ENCODE peak calls at places on chromosomes 11 and 22, in ten cellular contexts. C is AG10803, L is lower leg skin, X is spleen, R is ovary, O is fibroblast of mammary gland, Y is heart left ventricle, F is AG09319, G is left ventricle myocardium inferior, I is Caco-2. B is an unnamed sample.

GRCh38 chr11:36363361-36364272 is 67.5 kb downstream of the PRR5L start:
- DNase-seq in C (no peak), L (no peak), X (no peak), R (no peak), O (no peak), Y (no peak), F (no peak), G (no peak), I (no peak), B (no peak)

GRCh38 chr11:79269923-79270322 is 170.9 kb downstream of the TENM4 start:
- DNase-seq in C (no peak), L (no peak), X (no peak), R (no peak), O (no peak), Y (no peak), F (no peak), G (no peak), I (no peak), B (no peak)

GRCh38 chr11:70067036-70067435 is 11.1 kb upstream of the ANO1 start:
- DNase-seq in C (no peak), L (no peak), X (no peak), R (no peak), O (no peak), Y (no peak), F (no peak), G (no peak), I (no peak), B (peak)

GRCh38 chr11:84800755-84801346 is 826.3 kb downstream of the DLG2 start:
- DNase-seq in C (peak), L (no peak), X (no peak), R (no peak), O (peak), Y (no peak), F (peak), G (no peak), I (peak), B (no peak)

GRCh38 chr11:76768091-76769047 is 14.8 kb upstream of the TSKU start:
- DNase-seq in C (peak), L (peak), X (peak), R (no peak), O (peak), Y (peak), F (no peak), G (peak), I (no peak), B (no peak)

GRCh38 chr22:48807155-48807554 is 1020.5 kb downstream of the BRD1 start:
- DNase-seq in C (no peak), L (no peak), X (peak), R (no peak), O (no peak), Y (no peak), F (no peak), G (no peak), I (no peak), B (no peak)

GRCh38 chr11:2305140-2305861 is 3.5 kb downstream of the TSPAN32 start:
- DNase-seq in C (peak), L (peak), X (peak), R (peak), O (peak), Y (peak), F (peak), G (peak), I (peak), B (peak)

GRCh38 chr11:102494216-102494615 is 36.3 kb downstream of the MMP7 start:
- DNase-seq in C (peak), L (no peak), X (no peak), R (no peak), O (peak), Y (no peak), F (no peak), G (no peak), I (peak), B (no peak)

GRCh38 chr22:20243545-20244249 is 24.4 kb downstream of the RTN4R start:
- DNase-seq in C (peak), L (peak), X (peak), R (peak), O (peak), Y (peak), F (peak), G (peak), I (no peak), B (no peak)

GRCh38 chr11:14182833-14183340 is 176.1 kb downstream of the RRAS2 start:
- DNase-seq in C (no peak), L (no peak), X (no peak), R (no peak), O (no peak), Y (no peak), F (no peak), G (no peak), I (no peak), B (no peak)

GRCh38 chr11:111561801-111562325 is 21.3 kb downstream of the LAYN start:
- DNase-seq in C (peak), L (no peak), X (no peak), R (no peak), O (peak), Y (no peak), F (peak), G (no peak), I (no peak), B (no peak)

GRCh38 chr11:1639102-1639620 is 9.6 kb downstream of the KRTAP5-5 start:
- DNase-seq in C (no peak), L (no peak), X (no peak), R (no peak), O (no peak), Y (peak), F (no peak), G (peak), I (no peak), B (no peak)

GRCh38 chr11:62880231-62880802 is 379 bp upstream of the SLC3A2 start:
- DNase-seq in C (peak), L (peak), X (peak), R (peak), O (peak), Y (no peak), F (peak), G (no peak), I (peak), B (no peak)

GRCh38 chr11:125494987-125495725 is 909 bp downstream of the FEZ1 start:
- DNase-seq in C (peak), L (no peak), X (peak), R (peak), O (peak), Y (peak), F (no peak), G (peak), I (peak), B (peak)

GRCh38 chr11:72241290-72241781 is 2.6 kb downstream of the PHOX2A start:
- DNase-seq in C (no peak), L (no peak), X (no peak), R (no peak), O (no peak), Y (no peak), F (no peak), G (no peak), I (no peak), B (no peak)

GRCh38 chr11:78961938-78962701 is 387.5 kb upstream of the NARS2 start:
- DNase-seq in C (peak), L (no peak), X (no peak), R (no peak), O (peak), Y (no peak), F (no peak), G (no peak), I (no peak), B (no peak)

GRCh38 chr11:69863544-69864200 is 44.5 kb upstream of the FGF3 start:
- DNase-seq in C (no peak), L (no peak), X (no peak), R (no peak), O (no peak), Y (no peak), F (no peak), G (no peak), I (no peak), B (no peak)

GRCh38 chr11:70778828-70779365 is 380.6 kb downstream of the CTTN start:
- DNase-seq in C (no peak), L (no peak), X (no peak), R (no peak), O (no peak), Y (no peak), F (no peak), G (no peak), I (no peak), B (no peak)

GRCh38 chr11:44564198-44564597 is 1.3 kb upstream of the CD82 start:
- DNase-seq in C (no peak), L (no peak), X (no peak), R (peak), O (peak), Y (no peak), F (no peak), G (no peak), I (no peak), B (no peak)

GRCh38 chr11:68373810-68374501 is 61.6 kb downstream of the LRP5 start:
- DNase-seq in C (peak), L (no peak), X (no peak), R (no peak), O (peak), Y (peak), F (no peak), G (peak), I (no peak), B (no peak)

GRCh38 chr11:119315139-119316016 is 1.6 kb downstream of the MCAM start:
- DNase-seq in C (no peak), L (no peak), X (peak), R (no peak), O (no peak), Y (peak), F (no peak), G (peak), I (peak), B (no peak)

GRCh38 chr11:90453525-90453924 is 230.7 kb upstream of the CHORDC1 start:
- DNase-seq in C (no peak), L (no peak), X (no peak), R (no peak), O (no peak), Y (no peak), F (no peak), G (no peak), I (no peak), B (no peak)

GRCh38 chr22:27124336-27125023 is 467.1 kb downstream of the MIAT start:
- DNase-seq in C (peak), L (no peak), X (no peak), R (no peak), O (no peak), Y (peak), F (no peak), G (peak), I (no peak), B (no peak)

GRCh38 chr11:131758726-131759125 is 388.3 kb downstream of the NTM start:
- DNase-seq in C (no peak), L (no peak), X (no peak), R (no peak), O (no peak), Y (no peak), F (no peak), G (no peak), I (no peak), B (no peak)

GRCh38 chr22:47307326-47307725 is 544.9 kb downstream of the TBC1D22A start:
- DNase-seq in C (peak), L (no peak), X (no peak), R (no peak), O (peak), Y (no peak), F (no peak), G (no peak), I (no peak), B (peak)

GRCh38 chr11:45924036-45924915 is 1.8 kb downstream of the LARGE2 start:
- DNase-seq in C (no peak), L (no peak), X (peak), R (peak), O (no peak), Y (no peak), F (no peak), G (peak), I (no peak), B (no peak)

GRCh38 chr11:117188620-117189081 is 10.1 kb downstream of the SIDT2 start:
- DNase-seq in C (no peak), L (no peak), X (peak), R (no peak), O (no peak), Y (peak), F (no peak), G (no peak), I (no peak), B (peak)

GRCh38 chr22:38172016-38172431 is 9.6 kb downstream of the PLA2G6 start:
- DNase-seq in C (no peak), L (no peak), X (no peak), R (no peak), O (peak), Y (no peak), F (no peak), G (no peak), I (no peak), B (no peak)

GRCh38 chr11:35126000-35126878 is 12.7 kb upstream of the CD44 start:
- DNase-seq in C (no peak), L (no peak), X (no peak), R (no peak), O (no peak), Y (no peak), F (no peak), G (no peak), I (no peak), B (no peak)

GRCh38 chr22:48494256-48494967 is 1333.3 kb downstream of the BRD1 start:
- DNase-seq in C (no peak), L (no peak), X (peak), R (no peak), O (no peak), Y (no peak), F (no peak), G (no peak), I (no peak), B (no peak)

GRCh38 chr11:115925568-115925904 is 421.3 kb upstream of the CADM1 start:
- DNase-seq in C (no peak), L (no peak), X (no peak), R (no peak), O (no peak), Y (no peak), F (no peak), G (no peak), I (no peak), B (no peak)

GRCh38 chr11:114317738-114318137 is 21.5 kb downstream of the NNMT start:
- DNase-seq in C (peak), L (no peak), X (no peak), R (peak), O (peak), Y (peak), F (peak), G (peak), I (peak), B (no peak)

GRCh38 chr11:19763315-19763714 is 50.7 kb downstream of the NAV2 start:
- DNase-seq in C (no peak), L (no peak), X (no peak), R (no peak), O (no peak), Y (no peak), F (no peak), G (no peak), I (no peak), B (no peak)
- TF ChIP-seq CTCF in C (no peak), L (no peak), X (no peak), R (no peak), O (no peak), Y (no peak), F (no peak), G (no peak), I (no peak), B (no peak)

GRCh38 chr11:61793829-61794204 is 1.1 kb downstream of the FEN1 start:
- DNase-seq in C (no peak), L (no peak), X (peak), R (no peak), O (no peak), Y (no peak), F (no peak), G (no peak), I (no peak), B (no peak)

GRCh38 chr11:61791737-61792309 is 576 bp downstream of the TMEM258 start:
- DNase-seq in C (peak), L (peak), X (no peak), R (peak), O (peak), Y (peak), F (peak), G (peak), I (peak), B (no peak)

GRCh38 chr11:61793084-61793828 is 545 bp downstream of the FEN1 start:
- DNase-seq in C (no peak), L (no peak), X (peak), R (no peak), O (peak), Y (no peak), F (no peak), G (no peak), I (peak), B (no peak)

GRCh38 chr11:61794579-61794978 is 1.9 kb downstream of the FEN1 start:
- DNase-seq in C (no peak), L (no peak), X (no peak), R (no peak), O (peak), Y (no peak), F (no peak), G (no peak), I (no peak), B (no peak)

GRCh38 chr11:61792310-61793083 is at the start of the genes FEN1 and TMEM258:
- DNase-seq in C (peak), L (peak), X (peak), R (peak), O (peak), Y (peak), F (peak), G (peak), I (peak), B (peak)
- TF ChIP-seq CTCF in C (no peak), L (no peak), X (no peak), R (peak), O (no peak), Y (peak), F (no peak), G (peak), I (no peak), B (peak)

DNA sequence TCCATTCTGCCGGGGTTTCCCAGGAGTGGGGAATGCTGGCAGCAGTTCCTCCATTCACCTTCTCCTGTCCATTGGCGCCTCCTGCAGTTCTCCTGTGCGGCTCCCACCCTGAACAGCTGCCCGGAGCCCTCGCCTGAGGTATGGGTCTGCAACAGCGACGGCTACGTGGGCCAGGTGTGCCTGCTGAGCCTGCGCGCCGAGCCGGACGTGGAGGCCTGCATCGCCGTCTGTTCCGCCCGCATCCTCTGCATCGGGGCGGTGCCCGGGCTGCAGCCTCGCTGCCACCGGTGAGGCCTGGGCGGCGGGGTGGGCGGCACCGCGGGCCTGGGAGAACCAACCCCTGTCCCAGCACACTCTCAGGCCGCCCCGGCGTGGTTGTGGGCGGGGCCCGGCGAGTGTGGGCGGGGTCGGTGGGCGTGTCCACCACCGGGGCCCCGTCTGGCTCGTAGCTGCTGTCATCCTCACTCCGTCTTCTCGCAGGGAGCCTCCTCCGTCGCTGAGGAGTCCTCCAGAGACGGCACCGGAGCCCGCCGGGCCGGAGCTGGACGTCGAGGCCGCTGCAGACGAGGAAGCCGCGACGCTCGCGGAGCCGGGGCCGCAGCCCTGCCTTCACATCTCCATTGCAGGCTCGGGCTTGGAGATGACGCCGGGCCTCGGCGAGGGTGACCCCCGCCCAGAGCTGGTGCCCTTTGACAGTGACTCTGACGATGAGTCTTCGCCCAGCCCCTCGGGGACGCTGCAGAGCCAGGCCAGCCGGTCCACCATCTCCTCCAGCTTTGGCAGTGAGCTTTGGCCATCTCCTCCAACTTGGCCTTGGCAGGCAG is 14.0 kb upstream of the RELT start:
- DNase-seq in C (no peak), L (no peak), X (no peak), R (no peak), O (no peak), Y (no peak), F (no peak), G (no peak), I (no peak), B (no peak)
- TF ChIP-seq CTCF in C (no peak), L (no peak), X (no peak), R (no peak), O (no peak), Y (no peak), F (no peak), G (no peak), I (no peak), B (no peak)

GRCh38 chr11:134014502-134014901 is 54.4 kb upstream of the JAM3 start:
- DNase-seq in C (no peak), L (no peak), X (no peak), R (no peak), O (no peak), Y (peak), F (no peak), G (no peak), I (no peak), B (no peak)

GRCh38 chr11:134015541-134015940 is 53.3 kb upstream of the JAM3 start:
- DNase-seq in C (no peak), L (no peak), X (no peak), R (no peak), O (no peak), Y (peak), F (no peak), G (no peak), I (no peak), B (no peak)

GRCh38 chr11:134020598-134020997 is 48.3 kb upstream of the JAM3 start:
- DNase-seq in C (no peak), L (no peak), X (no peak), R (no peak), O (no peak), Y (no peak), F (no peak), G (no peak), I (no peak), B (no peak)

GRCh38 chr11:134019500-134019899 is 49.4 kb upstream of the JAM3 start:
- DNase-seq in C (no peak), L (no peak), X (no peak), R (no peak), O (no peak), Y (no peak), F (no peak), G (no peak), I (no peak), B (no peak)

GRCh38 chr11:134017773-134018430 is 51.0 kb upstream of the JAM3 start:
- DNase-seq in C (no peak), L (no peak), X (peak), R (no peak), O (no peak), Y (no peak), F (no peak), G (no peak), I (no peak), B (no peak)
- TF ChIP-seq CTCF in C (no peak), L (no peak), X (no peak), R (no peak), O (no peak), Y (no peak), F (no peak), G (no peak), I (no peak), B (no peak)

GRCh38 chr11:27723685-27724084 is 23.4 kb upstream of the BDNF start:
- DNase-seq in C (peak), L (no peak), X (no peak), R (no peak), O (no peak), Y (no peak), F (no peak), G (no peak), I (no peak), B (no peak)
- TF ChIP-seq CTCF in C (peak), L (no peak), X (no peak), R (no peak), O (no peak), Y (no peak), F (peak), G (no peak), I (no peak), B (no peak)